ENCODE peak calls at places on chromosomes 5 and 9, in five cellular contexts. R is neural progenitor cell, V is keratinocyte, S is IMR-90, I is NB4. U is an unnamed sample.

GRCh38 chr9:89363311-89363670 is 45.0 kb downstream of the SECISBP2 start:
- DNase-seq in V (no peak), S (no peak), R (no peak), I (no peak), U (no peak)

GRCh38 chr9:91682806-91683205 is 259.2 kb upstream of the NFIL3 start:
- DNase-seq in R (no peak), S (peak), V (no peak), I (peak), U (no peak)

GRCh38 chr5:111454198-111454606 is 58.1 kb downstream of the STARD4 start:
- DNase-seq in S (peak), R (no peak), V (peak), I (no peak), U (no peak)

GRCh38 chr5:1099931-1100651 is 11.8 kb downstream of the SLC12A7 start:
- DNase-seq in S (peak), V (no peak), R (peak), I (no peak), U (no peak)

GRCh38 chr9:73824671-73825070 is 672.5 kb upstream of the RORB start:
- DNase-seq in S (no peak), V (no peak), I (no peak), R (peak), U (no peak)

GRCh38 chr5:56818409-56819026 is 3.2 kb downstream of the MAP3K1 start:
- DNase-seq in R (no peak), S (peak), V (no peak), I (peak), U (no peak)

GRCh38 chr9:137178201-137178938 is 6.5 kb upstream of the TMEM210 start:
- DNase-seq in I (peak), V (no peak), S (no peak), R (no peak), U (no peak)

GRCh38 chr5:150358261-150359095 is 981 bp downstream of the TCOF1 start:
- DNase-seq in S (peak), R (no peak), V (no peak), I (no peak), U (no peak)

GRCh38 chr5:161306354-161306990 is 240.1 kb downstream of the GABRB2 start:
- DNase-seq in V (no peak), R (no peak), S (no peak), I (no peak), U (no peak)

GRCh38 chr5:171755354-171755821 is 30.2 kb upstream of the SMIM23 start:
- DNase-seq in S (peak), V (no peak), I (no peak), R (no peak), U (no peak)

GRCh38 chr9:116160676-116161571 is 7.3 kb downstream of the PAPPA start:
- DNase-seq in R (no peak), V (no peak), I (no peak), S (no peak), U (no peak)

GRCh38 chr9:2117527-2117926 is 102.4 kb downstream of the SMARCA2 start:
- DNase-seq in R (no peak), I (no peak), S (no peak), V (no peak), U (no peak)

GRCh38 chr5:15768936-15769335 is 269.0 kb downstream of the FBXL7 start:
- DNase-seq in R (no peak), S (no peak), V (no peak), I (no peak), U (no peak)

GRCh38 chr5:141084487-141084989 is 9.9 kb upstream of the PCDHB2 start:
- DNase-seq in R (peak), V (no peak), I (peak), S (peak), U (no peak)

DNA sequence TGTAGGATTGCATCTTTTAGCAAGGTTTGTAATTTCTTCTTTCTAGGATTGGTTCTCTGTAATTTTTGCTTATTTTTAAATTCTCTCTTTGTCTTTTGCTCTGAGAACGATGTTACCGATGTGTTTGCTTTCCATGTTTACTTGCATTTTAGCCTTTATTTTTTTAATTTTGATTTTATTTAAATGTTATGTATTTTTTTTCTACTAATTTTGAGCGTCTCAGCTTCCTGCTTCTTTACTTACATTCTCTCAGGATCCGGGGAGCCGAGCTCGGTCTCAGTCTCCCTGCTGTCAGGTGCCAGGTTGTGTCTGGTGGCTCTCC is 20.9 kb downstream of the ANXA2R start:
- DNase-seq in V (no peak), R (no peak), I (no peak), S (no peak), U (no peak)
- TF ChIP-seq CTCF in V (no peak), R (no peak), I (no peak), S (no peak), U (no peak)

GRCh38 chr5:129096382-129096991 is 1.9 kb downstream of the ISOC1 start:
- DNase-seq in I (no peak), R (no peak), S (no peak), V (no peak), U (no peak)
- H3K4me3 ChIP-seq in I (no peak), R (no peak), S (no peak), V (peak), U (no peak)

DNA sequence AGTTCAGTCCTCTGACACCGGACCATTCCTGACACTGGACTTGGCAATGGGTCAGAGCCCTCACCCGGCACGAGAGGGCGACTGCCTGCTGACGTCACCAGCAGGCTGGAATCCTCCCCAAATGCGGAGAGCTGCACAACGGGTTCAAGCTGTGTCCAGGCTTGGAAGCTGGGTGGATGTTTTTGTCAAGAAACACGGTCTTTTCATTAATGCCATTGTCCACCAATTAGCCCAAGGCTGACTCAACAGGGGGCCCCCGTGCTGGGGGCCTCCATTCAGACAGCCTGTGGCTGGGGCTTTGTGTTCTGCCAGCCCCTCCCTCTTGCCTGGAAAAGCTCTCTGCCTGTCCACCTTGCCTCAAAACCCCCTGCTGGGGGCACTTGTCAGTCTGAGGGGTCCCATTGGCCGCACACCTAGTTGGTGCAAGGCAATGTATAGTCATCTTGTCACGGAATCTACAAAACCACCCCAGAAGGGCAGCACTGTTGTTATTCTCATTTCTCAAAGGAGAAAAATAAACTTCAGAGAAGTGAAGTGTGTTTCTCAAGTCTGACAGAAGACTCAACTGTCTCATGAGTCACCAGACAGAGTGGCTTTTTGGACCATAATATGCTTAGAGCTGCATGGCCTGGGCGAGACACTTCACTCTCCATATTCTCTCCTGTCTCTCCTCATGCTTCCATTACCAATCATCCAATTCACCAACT is 24.6 kb downstream of the NDUFA8 start:
- DNase-seq in I (no peak), R (peak), S (peak), V (no peak), U (no peak)
- TF ChIP-seq CTCF in I (no peak), R (peak), S (no peak), V (no peak), U (no peak)

GRCh38 chr5:127038550-127038949 is 8.2 kb upstream of the MARCHF3 start:
- DNase-seq in S (no peak), V (no peak), R (no peak), I (no peak), U (no peak)

GRCh38 chr5:127042593-127042992 is 12.2 kb upstream of the MARCHF3 start:
- DNase-seq in R (peak), V (no peak), I (peak), S (peak), U (no peak)

GRCh38 chr5:127046343-127047072 is 16.1 kb upstream of the MARCHF3 start:
- DNase-seq in R (no peak), V (no peak), S (no peak), I (no peak), U (no peak)

GRCh38 chr5:127041571-127041970 is 11.2 kb upstream of the MARCHF3 start:
- DNase-seq in S (peak), R (no peak), V (no peak), I (no peak), U (no peak)

GRCh38 chr5:127040779-127041520 is 10.6 kb upstream of the MARCHF3 start:
- DNase-seq in S (peak), R (no peak), V (peak), I (no peak), U (no peak)
- H3K4me3 ChIP-seq in S (no peak), R (no peak), V (no peak), I (no peak), U (no peak)

GRCh38 chr5:117945261-117945660 is 1043.1 kb downstream of the DTWD2 start:
- DNase-seq in S (no peak), R (no peak), I (no peak), V (no peak), U (no peak)
- TF ChIP-seq CTCF in S (no peak), R (no peak), I (no peak), V (no peak), U (no peak)

GRCh38 chr5:135833521-135833920 is 942 bp upstream of the SLC25A48 start:
- DNase-seq in S (no peak), V (no peak), I (no peak), R (no peak), U (no peak)

GRCh38 chr5:135835766-135836165 is 1.3 kb downstream of the SLC25A48 start:
- DNase-seq in V (no peak), I (no peak), R (no peak), S (no peak), U (no peak)

GRCh38 chr5:135832941-135833340 is 1.5 kb upstream of the SLC25A48 start:
- DNase-seq in I (no peak), S (no peak), V (no peak), R (no peak), U (no peak)

GRCh38 chr5:135834639-135835529 is at the start of gene SLC25A48:
- DNase-seq in R (peak), S (peak), I (no peak), V (no peak), U (no peak)

DNA sequence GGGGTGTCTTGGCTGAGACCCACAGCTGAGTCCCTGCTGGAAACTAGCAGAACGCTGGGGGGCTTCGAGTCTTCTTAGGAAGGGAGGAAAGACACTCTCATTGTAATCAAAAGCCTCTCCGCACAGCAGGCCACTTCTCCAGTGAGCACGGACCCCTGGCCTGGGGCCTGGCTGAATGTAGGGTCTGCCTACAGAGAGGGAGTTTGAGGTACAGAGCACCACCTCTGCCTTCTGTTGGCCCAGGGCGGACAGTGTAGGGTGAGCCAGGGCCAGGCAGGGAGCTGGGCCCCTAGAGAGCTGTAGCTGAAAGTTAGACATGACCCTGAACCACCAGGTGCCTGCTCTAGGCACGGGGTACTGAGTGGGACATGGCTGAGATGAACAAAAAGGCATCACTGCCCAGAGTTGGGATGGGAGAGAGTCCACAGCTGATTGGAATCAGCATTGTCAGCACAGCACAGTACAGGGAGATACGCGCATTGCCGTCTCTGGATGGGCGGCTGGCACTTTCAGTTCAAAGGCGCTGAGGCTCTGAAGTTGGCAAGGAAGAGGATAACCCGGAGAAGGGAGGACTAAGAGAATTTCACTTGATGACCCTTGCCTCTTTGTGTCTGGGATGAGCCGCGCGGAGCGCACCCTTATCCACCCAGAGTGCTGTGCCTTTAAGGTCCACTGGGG is 363 bp upstream of the SLC25A48 start:
- DNase-seq in V (no peak), R (no peak), S (no peak), I (no peak), U (no peak)
- H3K4me3 ChIP-seq in V (peak), R (peak), S (no peak), I (no peak), U (no peak)

DNA sequence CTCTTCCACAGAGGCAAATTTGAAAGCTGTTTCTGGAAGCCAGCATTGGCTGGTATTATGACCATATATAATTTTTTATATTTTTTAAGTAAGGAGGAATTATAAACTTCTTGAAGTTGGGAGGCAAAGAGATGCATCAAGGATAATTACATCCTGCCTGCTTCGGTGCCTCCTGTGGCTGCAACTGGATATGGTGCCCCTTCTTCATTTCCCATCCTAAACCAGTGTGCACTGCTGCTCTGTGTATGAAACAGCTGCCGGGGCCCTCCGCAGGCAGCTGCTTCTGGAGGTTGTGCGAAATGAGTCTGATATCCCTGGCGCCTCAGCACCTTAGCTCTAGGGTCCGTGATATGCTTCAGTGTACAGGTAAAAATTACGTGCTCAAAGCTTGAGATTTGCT is 304.2 kb downstream of the ENC1 start:
- DNase-seq in S (no peak), I (no peak), R (peak), V (no peak), U (no peak)
- TF ChIP-seq CTCF in S (peak), I (peak), R (peak), V (no peak), U (peak)

GRCh38 chr9:683509-684021 is 157.9 kb upstream of the DMRT1 start:
- DNase-seq in V (no peak), S (no peak), I (no peak), R (no peak), U (no peak)
- H3K4me3 ChIP-seq in V (peak), S (no peak), I (no peak), R (peak), U (no peak)

DNA sequence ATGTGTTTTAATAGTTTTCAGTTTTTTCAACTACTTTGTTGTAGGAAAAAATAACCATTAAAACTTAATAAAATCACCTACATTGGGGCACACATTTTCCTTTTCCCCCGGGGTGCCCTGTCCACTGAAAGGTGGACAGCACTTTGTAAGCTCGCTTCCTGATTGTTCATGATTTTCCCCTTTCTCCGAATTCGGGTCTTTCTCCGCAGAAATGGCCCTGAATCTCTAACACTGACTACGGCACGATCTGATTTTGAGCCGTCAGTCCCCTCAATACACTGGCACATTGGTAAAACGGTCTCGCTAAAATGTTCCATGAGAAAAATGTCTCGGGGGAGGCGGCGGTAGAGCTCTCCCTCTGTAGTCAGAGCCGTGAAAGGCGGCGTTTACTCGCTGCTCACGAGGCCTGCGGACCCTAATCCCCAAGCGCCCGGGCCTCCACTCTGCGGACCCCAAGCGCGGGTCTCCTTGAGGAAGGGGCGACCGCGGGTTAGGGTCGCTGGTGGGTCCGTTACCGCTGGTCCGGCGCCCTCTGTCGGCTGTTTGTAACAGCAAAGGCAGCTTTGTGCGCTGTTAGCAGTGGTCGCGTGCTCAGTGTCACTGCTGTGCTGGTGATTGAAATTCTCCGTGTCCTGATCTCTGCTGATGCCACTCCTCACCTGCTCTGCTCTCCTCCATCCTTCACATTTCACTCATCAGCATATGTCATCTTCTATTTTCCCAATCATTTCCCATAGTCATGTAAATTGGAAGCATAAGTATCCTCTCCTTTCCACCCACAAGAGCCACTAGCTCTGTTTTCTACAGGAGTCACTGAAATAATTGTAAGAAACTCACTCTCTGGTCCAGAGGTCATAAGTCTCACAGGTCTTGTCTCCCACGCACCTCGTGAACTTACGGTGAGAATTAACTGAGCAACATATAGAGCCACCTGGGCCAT is 10.8 kb upstream of the IFNA2 start:
- DNase-seq in I (peak), S (no peak), R (peak), V (no peak), U (no peak)
- TF ChIP-seq CTCF in I (peak), S (peak), R (peak), V (peak), U (peak)

DNA sequence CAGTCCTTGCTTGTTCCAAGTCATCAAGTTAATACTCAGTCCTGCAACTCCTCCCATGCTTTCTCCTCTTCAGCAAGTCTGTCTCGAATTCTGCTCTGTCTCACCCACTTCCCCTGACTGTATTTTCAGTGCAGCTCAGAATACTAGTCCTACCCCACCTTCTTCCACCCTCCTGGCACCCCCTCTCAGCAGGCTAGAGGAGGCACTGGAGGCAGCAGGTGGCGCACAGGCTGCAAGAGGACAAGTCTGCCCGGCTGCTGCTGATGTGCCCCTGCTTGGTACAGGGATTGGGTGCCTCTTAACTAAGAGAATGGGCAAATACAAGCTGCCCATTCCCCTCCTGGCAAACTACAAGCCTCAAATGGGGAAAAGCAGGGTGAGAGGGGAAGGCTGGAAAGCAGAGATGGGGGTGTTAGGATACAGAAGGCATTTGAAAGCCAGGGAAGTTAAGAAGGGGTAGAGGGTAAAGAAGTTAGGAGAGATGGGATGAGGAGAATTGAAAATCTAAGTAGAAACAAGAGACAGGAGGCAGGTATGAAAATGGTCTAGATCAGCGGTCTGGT is 5.0 kb downstream of the TLN1 start:
- DNase-seq in S (peak), V (no peak), R (no peak), I (peak), U (no peak)
- H3K4me3 ChIP-seq in S (no peak), V (no peak), R (no peak), I (peak), U (no peak)

U was measured in GM12864.